ENCODE peak calls at places on chromosomes 3 and 15, in six cellular contexts. E is A549, H is HepG2, N is K562, B is HCT116, D is SK-N-SH. I is an unnamed sample.

GRCh38 chr3:67381667-67382272 is 272.6 kb downstream of the SUCLG2 start:
- DNase-seq in E (peak), N (peak), B (no peak), D (peak), H (peak), I (peak)

GRCh38 chr15:34514251-34514760 is 69.1 kb downstream of the GOLGA8B start:
- DNase-seq in H (no peak), D (peak), E (peak), N (peak), B (no peak), I (peak)

GRCh38 chr15:31206386-31207174 is 105.1 kb upstream of the TRPM1 start:
- DNase-seq in D (peak), N (no peak), H (no peak), E (no peak), B (no peak), I (no peak)

GRCh38 chr3:28172748-28173147 is 68.7 kb upstream of the CMC1 start:
- DNase-seq in N (no peak), E (no peak), D (no peak), H (no peak), B (no peak), I (no peak)

GRCh38 chr3:102129774-102130608 is 280.7 kb downstream of the NFKBIZ start:
- DNase-seq in N (no peak), E (peak), D (no peak), H (no peak), B (peak), I (no peak)

GRCh38 chr3:197891-198491 is 1.4 kb downstream of the CHL1 start:
- DNase-seq in E (no peak), D (peak), N (no peak), H (no peak), B (no peak), I (peak)

GRCh38 chr3:40505599-40506462 is at the start of gene ZNF620:
- DNase-seq in E (peak), N (peak), B (peak), H (peak), D (peak), I (peak)

GRCh38 chr3:94472511-94472910 is 409.6 kb downstream of the NSUN3 start:
- DNase-seq in H (no peak), N (no peak), E (no peak), D (no peak), B (no peak), I (no peak)

GRCh38 chr3:186121968-186122367 is 13.1 kb upstream of the ETV5 start:
- DNase-seq in B (no peak), E (no peak), D (no peak), N (no peak), H (no peak), I (peak)

GRCh38 chr3:73258057-73258456 is 196.6 kb downstream of the EBLN2 start:
- DNase-seq in H (no peak), D (no peak), B (no peak), N (no peak), E (no peak), I (peak)

GRCh38 chr3:79286882-79287281 is 480.9 kb downstream of the ROBO1 start:
- DNase-seq in D (no peak), E (no peak), B (no peak), N (no peak), H (no peak), I (no peak)

GRCh38 chr3:132399054-132399929 is 18.0 kb upstream of the DNAJC13 start:
- DNase-seq in N (peak), D (peak), E (peak), H (peak), B (peak), I (peak)

GRCh38 chr15:51736069-51736468 is 1.4 kb downstream of the LYSMD2 start:
- DNase-seq in B (no peak), H (no peak), E (no peak), D (peak), N (no peak), I (no peak)

GRCh38 chr3:71629289-71630252 is 46.0 kb upstream of the FOXP1 start:
- DNase-seq in E (no peak), H (no peak), D (no peak), B (no peak), N (no peak), I (no peak)

GRCh38 chr15:29074045-29074444 is 188.3 kb downstream of the APBA2 start:
- DNase-seq in D (no peak), B (no peak), N (no peak), H (no peak), E (no peak), I (no peak)

DNA sequence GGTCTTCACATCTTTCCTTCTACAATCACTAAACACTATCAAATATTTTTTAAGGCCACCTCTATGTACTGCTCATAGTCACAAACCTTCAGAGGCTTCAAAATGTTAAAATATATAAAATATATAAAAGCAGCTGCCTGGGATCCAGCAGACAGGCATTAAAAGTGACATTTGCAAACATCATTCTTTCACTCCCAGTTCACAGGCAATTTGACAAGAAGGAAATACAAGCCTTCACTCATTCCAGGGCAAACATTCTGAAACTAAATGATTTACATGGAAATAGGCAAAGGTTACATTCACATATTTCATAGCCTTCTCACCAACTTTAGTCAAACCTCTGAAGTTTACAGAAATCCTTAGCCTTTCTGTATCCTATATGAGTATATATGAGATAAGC is 266.3 kb downstream of the TBL1XR1 start:
- DNase-seq in B (no peak), E (no peak), H (no peak), N (no peak), D (no peak), I (no peak)
- H3K27ac ChIP-seq in B (no peak), E (no peak), H (no peak), N (no peak), D (no peak), I (no peak)

GRCh38 chr3:20683912-20684311 is 497.9 kb upstream of the SGO1 start:
- DNase-seq in E (no peak), D (no peak), N (no peak), B (no peak), H (no peak), I (no peak)
- H3K4me2 ChIP-seq in E (no peak), D (no peak), N (no peak), B (no peak), H (no peak), I (no peak)

GRCh38 chr15:74193305-74193718 is 9.3 kb downstream of the STRA6 start:
- DNase-seq in B (peak), N (no peak), D (no peak), E (peak), H (no peak), I (no peak)

GRCh38 chr15:74194572-74195559 is 7.7 kb downstream of the STRA6 start:
- DNase-seq in N (no peak), B (no peak), H (no peak), E (no peak), D (no peak), I (no peak)

GRCh38 chr15:74193905-74194304 is 8.7 kb downstream of the STRA6 start:
- DNase-seq in H (no peak), E (no peak), N (no peak), B (no peak), D (no peak), I (no peak)

GRCh38 chr15:74197176-74197965 is 5.2 kb downstream of the STRA6 start:
- DNase-seq in N (no peak), B (no peak), E (no peak), H (no peak), D (no peak), I (no peak)

DNA sequence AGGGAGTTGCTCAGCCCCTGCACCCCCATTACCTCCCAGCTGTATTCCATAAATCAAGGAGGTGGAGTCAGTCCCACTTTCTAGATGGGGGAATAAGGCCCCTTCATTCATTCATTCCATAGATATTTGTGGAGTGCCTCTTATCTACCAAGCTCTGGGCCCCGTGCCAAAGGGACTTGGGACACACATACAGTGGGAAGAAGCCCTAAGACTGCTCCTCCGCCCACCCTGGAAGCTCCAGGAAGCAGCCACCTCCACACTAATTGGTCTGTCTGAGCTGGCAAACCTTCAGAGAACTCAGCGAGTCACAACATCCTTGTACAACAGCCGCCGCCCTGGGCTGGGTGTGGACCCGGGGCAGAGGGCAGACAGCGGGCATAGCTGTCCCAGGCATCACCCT is 6.4 kb downstream of the STRA6 start:
- DNase-seq in B (peak), D (no peak), H (peak), N (no peak), E (peak), I (no peak)
- TF ChIP-seq REST in B (no peak), D (no peak), H (no peak), N (no peak), E (no peak), I (no peak)

DNA sequence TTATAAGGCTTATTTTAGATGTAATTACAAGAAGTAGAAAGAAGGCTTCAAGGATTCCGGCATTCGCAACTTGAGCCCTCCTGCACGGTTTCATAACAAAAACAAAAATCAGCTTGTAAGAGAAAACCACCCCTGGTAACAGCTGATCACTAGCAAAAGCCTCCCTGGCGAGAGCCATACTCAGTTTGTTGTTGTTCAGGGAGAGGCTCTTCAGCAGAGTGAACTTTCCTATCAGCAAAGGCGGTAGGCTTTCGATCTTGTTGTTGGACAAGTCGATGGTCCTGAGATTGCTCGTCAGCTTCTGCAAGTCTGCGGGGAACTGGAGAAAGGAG is 701 bp downstream of the LRRC57 start:
- DNase-seq in B (no peak), N (no peak), D (no peak), H (peak), E (no peak), I (no peak)
- H3K27ac ChIP-seq in B (peak), N (peak), D (peak), H (peak), E (peak), I (peak)

GRCh38 chr3:140715035-140715434 is 37.2 kb downstream of the TRIM42 start:
- DNase-seq in B (no peak), D (no peak), E (no peak), N (no peak), H (no peak), I (no peak)
- H3K4me2 ChIP-seq in B (no peak), D (no peak), E (no peak), N (no peak), H (no peak), I (no peak)

GRCh38 chr3:98732239-98733054 is 30.7 kb upstream of the ST3GAL6 start:
- DNase-seq in N (no peak), E (peak), H (peak), B (peak), D (peak), I (peak)
- TF ChIP-seq REST in N (no peak), E (no peak), H (no peak), B (no peak), D (no peak), I (no peak)

GRCh38 chr15:89122532-89123525 is 34.6 kb downstream of the ABHD2 start:
- DNase-seq in H (no peak), N (no peak), E (no peak), D (no peak), B (no peak), I (no peak)
- H3K27ac ChIP-seq in H (peak), N (no peak), E (peak), D (no peak), B (no peak), I (no peak)

DNA sequence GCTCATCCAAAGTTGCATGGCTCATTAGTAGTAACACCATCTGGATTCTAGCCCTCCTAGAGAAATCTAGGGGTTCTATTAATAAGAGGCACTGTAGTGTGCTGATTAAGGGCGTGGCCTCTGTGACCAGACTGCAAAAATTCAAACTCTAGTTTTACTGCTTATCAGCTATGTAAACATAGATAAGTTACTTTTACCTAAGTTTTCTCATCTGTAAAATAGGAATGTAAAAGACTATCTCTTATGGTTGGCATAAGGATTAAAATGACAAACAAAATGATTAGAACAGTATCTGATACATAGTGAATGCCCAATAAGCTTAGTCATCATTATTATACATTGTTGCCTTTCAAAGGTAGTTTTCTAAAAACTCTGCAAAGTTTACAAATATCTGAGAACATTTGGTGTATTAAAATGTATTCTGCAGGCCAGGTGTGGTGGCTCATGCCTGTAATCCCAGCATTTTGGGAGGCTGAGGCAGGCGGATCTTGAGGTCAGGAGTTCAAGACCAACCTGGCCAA is 4.5 kb downstream of the PTX3 start:
- DNase-seq in N (no peak), B (no peak), D (no peak), H (no peak), E (no peak), I (no peak)
- H3K4me2 ChIP-seq in N (no peak), B (no peak), D (no peak), H (no peak), E (no peak), I (no peak)

GRCh38 chr15:80920271-80920699 is 69.3 kb downstream of the MESD start:
- DNase-seq in D (no peak), E (no peak), H (no peak), B (no peak), N (no peak), I (no peak)
- TF ChIP-seq REST in D (no peak), E (no peak), H (no peak), B (no peak), N (no peak), I (no peak)